ENCODE peak calls at places on chromosomes 12 and 14, in six cellular contexts. E, S, A, I, B and D are unnamed samples.
A peak's percentile ranks its signal among the peaks of the same experiment; 100 is the strongest.

GRCh38 chr12:59808317-59808910 is 212.6 kb downstream of the SLC16A7 start:
- DNase-seq in A (peak; percentile 68), I (no peak), S (peak; percentile 29), E (peak; percentile 37), B (no peak), D (no peak)

GRCh38 chr14:52059614-52060013 is 9.2 kb downstream of the NID2 start:
- DNase-seq in B (no peak), I (no peak), S (no peak), A (no peak), E (no peak), D (no peak)

GRCh38 chr12:94240171-94240570 is 91.8 kb downstream of the PLXNC1 start:
- DNase-seq in S (no peak), I (no peak), E (no peak), A (peak; percentile 92), B (no peak), D (no peak)

GRCh38 chr14:56131865-56132830 is 13.9 kb downstream of the PELI2 start:
- DNase-seq in A (no peak), E (no peak), S (no peak), I (no peak), B (no peak), D (no peak)

GRCh38 chr14:56081139-56081538 is 37.1 kb upstream of the PELI2 start:
- DNase-seq in E (no peak), A (no peak), S (peak; percentile 38), I (no peak), B (no peak), D (no peak)

GRCh38 chr12:132023658-132024057 is 73.9 kb downstream of the EP400 start:
- DNase-seq in I (no peak), E (no peak), S (no peak), A (no peak), B (no peak), D (no peak)

GRCh38 chr12:130828895-130829294 is 10.2 kb downstream of the STX2 start:
- DNase-seq in E (no peak), I (no peak), S (no peak), A (no peak), B (no peak), D (no peak)

GRCh38 chr12:94763461-94763860 is 113.1 kb upstream of the TMCC3 start:
- DNase-seq in A (no peak), I (no peak), B (no peak), E (no peak), S (no peak), D (no peak)

GRCh38 chr14:65070710-65071033 is 31.6 kb downstream of the MAX start:
- DNase-seq in A (peak; percentile 13), B (no peak), E (no peak), S (no peak), I (no peak), D (no peak)

GRCh38 chr12:43893670-43894069 is 57.8 kb downstream of the TMEM117 start:
- DNase-seq in S (peak; percentile 64), A (no peak), I (no peak), E (no peak), B (peak; percentile 4), D (no peak)

GRCh38 chr12:12983420-12984035 is 16.5 kb downstream of the HEBP1 start:
- DNase-seq in A (peak; percentile 60), I (no peak), B (peak; percentile 44), E (peak; percentile 58), S (peak; percentile 48), D (no peak)

GRCh38 chr14:30389134-30389900 is 169.6 kb upstream of the G2E3 start:
- DNase-seq in I (no peak), S (peak; percentile 2), B (no peak), E (peak; percentile 9), A (no peak), D (no peak)

GRCh38 chr12:52020539-52021336 is 14.0 kb downstream of the TAMALIN start:
- DNase-seq in B (no peak), I (no peak), S (no peak), A (peak; percentile 80), E (peak; percentile 80), D (no peak)

GRCh38 chr12:7190268-7191055 is 976 bp downstream of the PEX5 start:
- DNase-seq in A (peak; percentile 70), B (no peak), I (no peak), E (peak; percentile 39), S (no peak), D (no peak)

GRCh38 chr12:107544947-107545346 is 140.7 kb upstream of the PWP1 start:
- DNase-seq in E (no peak), I (no peak), B (no peak), A (no peak), S (no peak), D (no peak)

GRCh38 chr14:75196064-75196463 is 19.7 kb upstream of the TMED10 start:
- DNase-seq in A (no peak), I (no peak), E (peak; percentile 17), S (no peak), B (no peak), D (no peak)

GRCh38 chr14:22218729-22219128 is 370.3 kb downstream of the DAD1 start:
- DNase-seq in A (no peak), S (no peak), B (no peak), I (no peak), E (no peak), D (no peak)

GRCh38 chr12:56990648-56991318 is 15.6 kb downstream of the ZBTB39 start:
- DNase-seq in A (no peak), I (no peak), E (no peak), S (no peak), B (no peak), D (no peak)

GRCh38 chr12:56749853-56750252 is 2.3 kb downstream of the PRIM1 start:
- DNase-seq in I (no peak), A (no peak), B (no peak), S (no peak), E (no peak), D (no peak)

GRCh38 chr14:81991998-81992397 is 458.3 kb upstream of the SEL1L start:
- DNase-seq in A (peak; percentile 30), I (no peak), B (no peak), S (no peak), E (no peak), D (no peak)

GRCh38 chr14:24258548-24259265 is 4.3 kb downstream of the TGM1 start:
- DNase-seq in S (no peak), I (no peak), A (no peak), B (no peak), E (no peak), D (no peak)

GRCh38 chr12:122116707-122117535 is 38.4 kb downstream of the MLXIP start:
- DNase-seq in B (no peak), S (no peak), I (no peak), E (no peak), A (no peak), D (no peak)

GRCh38 chr12:6752181-6752930 is 585 bp downstream of the MLF2 start:
- DNase-seq in B (no peak), I (no peak), S (no peak), A (peak; percentile 65), E (peak; percentile 77), D (no peak)

GRCh38 chr14:102878174-102878969 is 44.1 kb upstream of the AMN start:
- DNase-seq in A (no peak), E (no peak), B (no peak), S (peak; percentile 4), I (no peak), D (no peak)

GRCh38 chr14:61485670-61486069 is 164.3 kb downstream of the PRKCH start:
- DNase-seq in E (no peak), A (no peak), B (no peak), I (no peak), S (no peak), D (no peak)

GRCh38 chr14:98070521-98070920 is 1201.5 kb downstream of the BCL11B start:
- DNase-seq in A (no peak), E (no peak), B (no peak), S (no peak), I (no peak), D (no peak)

GRCh38 chr12:109264095-109264942 is 44.8 kb downstream of the FOXN4 start:
- DNase-seq in S (peak; percentile 17), I (no peak), A (peak; percentile 87), B (no peak), E (peak; percentile 88), D (no peak)

GRCh38 chr12:104524026-104524425 is 67.3 kb downstream of the CHST11 start:
- DNase-seq in S (peak; percentile 8), E (no peak), A (no peak), B (peak; percentile 44), I (peak; percentile 24), D (peak; percentile 37)